ENCODE peak calls at places on chromosome 4, in five cellular contexts. M is activated gamma-delta T cell treated with Interleukin-2 at 50 U/mL for 16 hours, T is right cardiac atrium, L is GF-D8, Q is left ventricle myocardium inferior. E is an unnamed sample.

GRCh38 chr4:94439606-94440005 is 12.1 kb upstream of the PDLIM5 start:
- DNase-seq in M (no peak), T (no peak), L (no peak), Q (no peak), E (no peak)

GRCh38 chr4:11446156-11446811 is 17.6 kb upstream of the HS3ST1 start:
- DNase-seq in M (no peak), T (no peak), L (no peak), Q (no peak), E (no peak)

GRCh38 chr4:1200425-1201035 is 28.1 kb upstream of the SPON2 start:
- DNase-seq in M (no peak), T (peak; percentile 85), L (no peak), Q (peak; percentile 67), E (peak; percentile 70)

GRCh38 chr4:40289366-40290188 is 45.6 kb upstream of the CHRNA9 start:
- DNase-seq in M (no peak), T (no peak), L (peak; percentile 23), Q (no peak), E (no peak)

GRCh38 chr4:185296665-185297460 is 87.5 kb downstream of the SNX25 start:
- DNase-seq in M (no peak), T (no peak), L (no peak), Q (no peak), E (no peak)

GRCh38 chr4:39464886-39465501 is 6.1 kb downstream of the LIAS start:
- DNase-seq in M (no peak), T (no peak), L (no peak), Q (no peak), E (no peak)

GRCh38 chr4:133550436-133550835 is 401.3 kb downstream of the PCDH10 start:
- DNase-seq in M (no peak), T (no peak), L (no peak), Q (no peak), E (no peak)

GRCh38 chr4:76665139-76665538 is 230.1 kb downstream of the SHROOM3 start:
- DNase-seq in M (no peak), T (no peak), L (no peak), Q (no peak), E (no peak)

GRCh38 chr4:163621844-163622243 is 127.4 kb downstream of the TMA16 start:
- DNase-seq in M (no peak), T (no peak), L (no peak), Q (no peak), E (no peak)

GRCh38 chr4:160423879-160424451 is 1321.1 kb downstream of the RAPGEF2 start:
- DNase-seq in M (no peak), T (no peak), L (no peak), Q (no peak), E (no peak)

GRCh38 chr4:181870326-181870725 is 372.9 kb upstream of the TENM3 start:
- DNase-seq in M (no peak), T (no peak), L (no peak), Q (no peak), E (no peak)

E was measured in psoas muscle.